ENCODE peak calls at places on chromosome 5, in nine cellular contexts. One of them, this sample, is unnamed.

GRCh38 chr5:157471709-157472108 is 11.7 kb downstream of the NIPAL4 start:
- DNase-seq in uterus: no peak
- DNase-seq in brain microvascular endothelial cell: peak; percentile 19
- DNase-seq in natural killer cell: no peak
- DNase-seq in left ventricle myocardium inferior: no peak
- DNase-seq in stimulated activated CD8-positive, alpha-beta memory T cell treated with anti-CD3 and anti-CD28 coated beads, Interleukin-15, amount 100 ng/mL, for 48 hours: no peak
- DNase-seq in activated CD8-positive, alpha-beta memory T cell treated with anti-CD3 and anti-CD28 coated beads, Interleukin-2, amount 50 U/mL, for 4 hours: no peak
- DNase-seq in body of pancreas: no peak
- DNase-seq in left ventricle myocardium superior: no peak
- DNase-seq in this sample: no peak

GRCh38 chr5:133241179-133241728 is 189.4 kb downstream of the HSPA4 start:
- DNase-seq in uterus: no peak
- DNase-seq in brain microvascular endothelial cell: no peak
- DNase-seq in natural killer cell: no peak
- DNase-seq in left ventricle myocardium inferior: no peak
- DNase-seq in stimulated activated CD8-positive, alpha-beta memory T cell treated with anti-CD3 and anti-CD28 coated beads, Interleukin-15, amount 100 ng/mL, for 48 hours: no peak
- DNase-seq in activated CD8-positive, alpha-beta memory T cell treated with anti-CD3 and anti-CD28 coated beads, Interleukin-2, amount 50 U/mL, for 4 hours: no peak
- DNase-seq in body of pancreas: no peak
- DNase-seq in left ventricle myocardium superior: no peak
- DNase-seq in this sample: no peak

GRCh38 chr5:72187388-72188070 is 80.3 kb downstream of the MAP1B start:
- DNase-seq in uterus: no peak
- DNase-seq in brain microvascular endothelial cell: no peak
- DNase-seq in natural killer cell: no peak
- DNase-seq in left ventricle myocardium inferior: no peak
- DNase-seq in stimulated activated CD8-positive, alpha-beta memory T cell treated with anti-CD3 and anti-CD28 coated beads, Interleukin-15, amount 100 ng/mL, for 48 hours: no peak
- DNase-seq in activated CD8-positive, alpha-beta memory T cell treated with anti-CD3 and anti-CD28 coated beads, Interleukin-2, amount 50 U/mL, for 4 hours: no peak
- DNase-seq in body of pancreas: no peak
- DNase-seq in left ventricle myocardium superior: no peak
- DNase-seq in this sample: no peak

GRCh38 chr5:127550652-127551409 is 33.4 kb downstream of the PRRC1 start:
- DNase-seq in uterus: no peak
- DNase-seq in brain microvascular endothelial cell: no peak
- DNase-seq in natural killer cell: no peak
- DNase-seq in left ventricle myocardium inferior: no peak
- DNase-seq in stimulated activated CD8-positive, alpha-beta memory T cell treated with anti-CD3 and anti-CD28 coated beads, Interleukin-15, amount 100 ng/mL, for 48 hours: no peak
- DNase-seq in activated CD8-positive, alpha-beta memory T cell treated with anti-CD3 and anti-CD28 coated beads, Interleukin-2, amount 50 U/mL, for 4 hours: no peak
- DNase-seq in body of pancreas: no peak
- DNase-seq in left ventricle myocardium superior: no peak
- DNase-seq in this sample: no peak

GRCh38 chr5:171808951-171809350 is 23.3 kb downstream of the SMIM23 start:
- DNase-seq in uterus: no peak
- DNase-seq in brain microvascular endothelial cell: peak; percentile 16
- DNase-seq in natural killer cell: no peak
- DNase-seq in left ventricle myocardium inferior: no peak
- DNase-seq in stimulated activated CD8-positive, alpha-beta memory T cell treated with anti-CD3 and anti-CD28 coated beads, Interleukin-15, amount 100 ng/mL, for 48 hours: no peak
- DNase-seq in activated CD8-positive, alpha-beta memory T cell treated with anti-CD3 and anti-CD28 coated beads, Interleukin-2, amount 50 U/mL, for 4 hours: no peak
- DNase-seq in body of pancreas: no peak
- DNase-seq in left ventricle myocardium superior: no peak
- DNase-seq in this sample: no peak

GRCh38 chr5:124706729-124707361 is 39.6 kb downstream of the ZNF608 start:
- DNase-seq in uterus: peak; percentile 30
- DNase-seq in brain microvascular endothelial cell: no peak
- DNase-seq in natural killer cell: no peak
- DNase-seq in left ventricle myocardium inferior: peak; percentile 54
- DNase-seq in stimulated activated CD8-positive, alpha-beta memory T cell treated with anti-CD3 and anti-CD28 coated beads, Interleukin-15, amount 100 ng/mL, for 48 hours: no peak
- DNase-seq in activated CD8-positive, alpha-beta memory T cell treated with anti-CD3 and anti-CD28 coated beads, Interleukin-2, amount 50 U/mL, for 4 hours: no peak
- DNase-seq in body of pancreas: peak; percentile 90
- DNase-seq in left ventricle myocardium superior: peak; percentile 70
- DNase-seq in this sample: no peak

GRCh38 chr5:50717615-50718014 is 51.2 kb downstream of the PARP8 start:
- DNase-seq in uterus: no peak
- DNase-seq in brain microvascular endothelial cell: no peak
- DNase-seq in natural killer cell: no peak
- DNase-seq in left ventricle myocardium inferior: no peak
- DNase-seq in stimulated activated CD8-positive, alpha-beta memory T cell treated with anti-CD3 and anti-CD28 coated beads, Interleukin-15, amount 100 ng/mL, for 48 hours: no peak
- DNase-seq in activated CD8-positive, alpha-beta memory T cell treated with anti-CD3 and anti-CD28 coated beads, Interleukin-2, amount 50 U/mL, for 4 hours: no peak
- DNase-seq in body of pancreas: no peak
- DNase-seq in left ventricle myocardium superior: no peak
- DNase-seq in this sample: no peak

GRCh38 chr5:149640350-149640999 is 59.2 kb downstream of the ARHGEF37 start:
- DNase-seq in uterus: no peak
- DNase-seq in brain microvascular endothelial cell: no peak
- DNase-seq in natural killer cell: no peak
- DNase-seq in left ventricle myocardium inferior: no peak
- DNase-seq in stimulated activated CD8-positive, alpha-beta memory T cell treated with anti-CD3 and anti-CD28 coated beads, Interleukin-15, amount 100 ng/mL, for 48 hours: no peak
- DNase-seq in activated CD8-positive, alpha-beta memory T cell treated with anti-CD3 and anti-CD28 coated beads, Interleukin-2, amount 50 U/mL, for 4 hours: no peak
- DNase-seq in body of pancreas: no peak
- DNase-seq in left ventricle myocardium superior: no peak
- DNase-seq in this sample: no peak

GRCh38 chr5:10981927-10982326 is 220.9 kb upstream of the DAP start:
- DNase-seq in uterus: no peak
- DNase-seq in brain microvascular endothelial cell: no peak
- DNase-seq in natural killer cell: no peak
- DNase-seq in left ventricle myocardium inferior: no peak
- DNase-seq in stimulated activated CD8-positive, alpha-beta memory T cell treated with anti-CD3 and anti-CD28 coated beads, Interleukin-15, amount 100 ng/mL, for 48 hours: no peak
- DNase-seq in activated CD8-positive, alpha-beta memory T cell treated with anti-CD3 and anti-CD28 coated beads, Interleukin-2, amount 50 U/mL, for 4 hours: no peak
- DNase-seq in body of pancreas: no peak
- DNase-seq in left ventricle myocardium superior: no peak
- DNase-seq in this sample: no peak

GRCh38 chr5:9329125-9329524 is 216.8 kb downstream of the SEMA5A start:
- DNase-seq in uterus: no peak
- DNase-seq in brain microvascular endothelial cell: no peak
- DNase-seq in natural killer cell: no peak
- DNase-seq in left ventricle myocardium inferior: no peak
- DNase-seq in stimulated activated CD8-positive, alpha-beta memory T cell treated with anti-CD3 and anti-CD28 coated beads, Interleukin-15, amount 100 ng/mL, for 48 hours: no peak
- DNase-seq in activated CD8-positive, alpha-beta memory T cell treated with anti-CD3 and anti-CD28 coated beads, Interleukin-2, amount 50 U/mL, for 4 hours: no peak
- DNase-seq in body of pancreas: no peak
- DNase-seq in left ventricle myocardium superior: no peak
- DNase-seq in this sample: no peak

GRCh38 chr5:158895573-158895972 is 204.1 kb downstream of the EBF1 start:
- DNase-seq in uterus: no peak
- DNase-seq in brain microvascular endothelial cell: peak; percentile 14
- DNase-seq in natural killer cell: no peak
- DNase-seq in left ventricle myocardium inferior: no peak
- DNase-seq in stimulated activated CD8-positive, alpha-beta memory T cell treated with anti-CD3 and anti-CD28 coated beads, Interleukin-15, amount 100 ng/mL, for 48 hours: no peak
- DNase-seq in activated CD8-positive, alpha-beta memory T cell treated with anti-CD3 and anti-CD28 coated beads, Interleukin-2, amount 50 U/mL, for 4 hours: no peak
- DNase-seq in body of pancreas: no peak
- DNase-seq in left ventricle myocardium superior: no peak
- DNase-seq in this sample: no peak

GRCh38 chr5:72988769-72989168 is 32.9 kb downstream of the FCHO2 start:
- DNase-seq in uterus: no peak
- DNase-seq in brain microvascular endothelial cell: peak; percentile 68
- DNase-seq in natural killer cell: no peak
- DNase-seq in left ventricle myocardium inferior: no peak
- DNase-seq in stimulated activated CD8-positive, alpha-beta memory T cell treated with anti-CD3 and anti-CD28 coated beads, Interleukin-15, amount 100 ng/mL, for 48 hours: no peak
- DNase-seq in activated CD8-positive, alpha-beta memory T cell treated with anti-CD3 and anti-CD28 coated beads, Interleukin-2, amount 50 U/mL, for 4 hours: no peak
- DNase-seq in body of pancreas: no peak
- DNase-seq in left ventricle myocardium superior: no peak
- DNase-seq in this sample: no peak

GRCh38 chr5:163350083-163350482 is 87.3 kb upstream of the CCNG1 start:
- DNase-seq in uterus: no peak
- DNase-seq in brain microvascular endothelial cell: no peak
- DNase-seq in natural killer cell: no peak
- DNase-seq in left ventricle myocardium inferior: no peak
- DNase-seq in stimulated activated CD8-positive, alpha-beta memory T cell treated with anti-CD3 and anti-CD28 coated beads, Interleukin-15, amount 100 ng/mL, for 48 hours: no peak
- DNase-seq in activated CD8-positive, alpha-beta memory T cell treated with anti-CD3 and anti-CD28 coated beads, Interleukin-2, amount 50 U/mL, for 4 hours: no peak
- DNase-seq in body of pancreas: no peak
- DNase-seq in left ventricle myocardium superior: no peak
- DNase-seq in this sample: no peak

GRCh38 chr5:106862450-106863193 is 808.1 kb downstream of the EFNA5 start:
- DNase-seq in uterus: no peak
- DNase-seq in brain microvascular endothelial cell: peak; percentile 74
- DNase-seq in natural killer cell: no peak
- DNase-seq in left ventricle myocardium inferior: no peak
- DNase-seq in stimulated activated CD8-positive, alpha-beta memory T cell treated with anti-CD3 and anti-CD28 coated beads, Interleukin-15, amount 100 ng/mL, for 48 hours: no peak
- DNase-seq in activated CD8-positive, alpha-beta memory T cell treated with anti-CD3 and anti-CD28 coated beads, Interleukin-2, amount 50 U/mL, for 4 hours: no peak
- DNase-seq in body of pancreas: no peak
- DNase-seq in left ventricle myocardium superior: no peak
- DNase-seq in this sample: no peak

GRCh38 chr5:95773325-95774059 is 42.4 kb downstream of the RHOBTB3 start:
- DNase-seq in uterus: no peak
- DNase-seq in brain microvascular endothelial cell: peak; percentile 71
- DNase-seq in natural killer cell: peak; percentile 36
- DNase-seq in left ventricle myocardium inferior: no peak
- DNase-seq in stimulated activated CD8-positive, alpha-beta memory T cell treated with anti-CD3 and anti-CD28 coated beads, Interleukin-15, amount 100 ng/mL, for 48 hours: no peak
- DNase-seq in activated CD8-positive, alpha-beta memory T cell treated with anti-CD3 and anti-CD28 coated beads, Interleukin-2, amount 50 U/mL, for 4 hours: no peak
- DNase-seq in body of pancreas: no peak
- DNase-seq in left ventricle myocardium superior: no peak
- DNase-seq in this sample: no peak

GRCh38 chr5:157047898-157048297 is 11.0 kb downstream of the HAVCR1 start:
- DNase-seq in uterus: no peak
- DNase-seq in brain microvascular endothelial cell: no peak
- DNase-seq in natural killer cell: no peak
- DNase-seq in left ventricle myocardium inferior: no peak
- DNase-seq in stimulated activated CD8-positive, alpha-beta memory T cell treated with anti-CD3 and anti-CD28 coated beads, Interleukin-15, amount 100 ng/mL, for 48 hours: no peak
- DNase-seq in activated CD8-positive, alpha-beta memory T cell treated with anti-CD3 and anti-CD28 coated beads, Interleukin-2, amount 50 U/mL, for 4 hours: no peak
- DNase-seq in body of pancreas: no peak
- DNase-seq in left ventricle myocardium superior: no peak
- DNase-seq in this sample: no peak

GRCh38 chr5:142245776-142246175 is 79.0 kb downstream of the SPRY4 start:
- DNase-seq in uterus: no peak
- DNase-seq in brain microvascular endothelial cell: no peak
- DNase-seq in natural killer cell: no peak
- DNase-seq in left ventricle myocardium inferior: no peak
- DNase-seq in stimulated activated CD8-positive, alpha-beta memory T cell treated with anti-CD3 and anti-CD28 coated beads, Interleukin-15, amount 100 ng/mL, for 48 hours: no peak
- DNase-seq in activated CD8-positive, alpha-beta memory T cell treated with anti-CD3 and anti-CD28 coated beads, Interleukin-2, amount 50 U/mL, for 4 hours: no peak
- DNase-seq in body of pancreas: no peak
- DNase-seq in left ventricle myocardium superior: no peak
- DNase-seq in this sample: no peak

GRCh38 chr5:168411871-168412270 is 74.4 kb upstream of the RARS1 start:
- DNase-seq in uterus: no peak
- DNase-seq in brain microvascular endothelial cell: no peak
- DNase-seq in natural killer cell: no peak
- DNase-seq in left ventricle myocardium inferior: no peak
- DNase-seq in stimulated activated CD8-positive, alpha-beta memory T cell treated with anti-CD3 and anti-CD28 coated beads, Interleukin-15, amount 100 ng/mL, for 48 hours: no peak
- DNase-seq in activated CD8-positive, alpha-beta memory T cell treated with anti-CD3 and anti-CD28 coated beads, Interleukin-2, amount 50 U/mL, for 4 hours: no peak
- DNase-seq in body of pancreas: no peak
- DNase-seq in left ventricle myocardium superior: no peak
- DNase-seq in this sample: no peak

GRCh38 chr5:176943816-176944215 is 44.7 kb upstream of the HK3 start:
- DNase-seq in uterus: no peak
- DNase-seq in brain microvascular endothelial cell: no peak
- DNase-seq in natural killer cell: no peak
- DNase-seq in left ventricle myocardium inferior: no peak
- DNase-seq in stimulated activated CD8-positive, alpha-beta memory T cell treated with anti-CD3 and anti-CD28 coated beads, Interleukin-15, amount 100 ng/mL, for 48 hours: no peak
- DNase-seq in activated CD8-positive, alpha-beta memory T cell treated with anti-CD3 and anti-CD28 coated beads, Interleukin-2, amount 50 U/mL, for 4 hours: no peak
- DNase-seq in body of pancreas: no peak
- DNase-seq in left ventricle myocardium superior: no peak
- DNase-seq in this sample: no peak

GRCh38 chr5:83844320-83845068 is 123.8 kb upstream of the HAPLN1 start:
- DNase-seq in uterus: no peak
- DNase-seq in brain microvascular endothelial cell: peak; percentile 75
- DNase-seq in natural killer cell: no peak
- DNase-seq in left ventricle myocardium inferior: no peak
- DNase-seq in stimulated activated CD8-positive, alpha-beta memory T cell treated with anti-CD3 and anti-CD28 coated beads, Interleukin-15, amount 100 ng/mL, for 48 hours: no peak
- DNase-seq in activated CD8-positive, alpha-beta memory T cell treated with anti-CD3 and anti-CD28 coated beads, Interleukin-2, amount 50 U/mL, for 4 hours: no peak
- DNase-seq in body of pancreas: no peak
- DNase-seq in left ventricle myocardium superior: peak; percentile 30
- DNase-seq in this sample: no peak

GRCh38 chr5:123116063-123116462 is 27.0 kb downstream of the PRDM6 start:
- DNase-seq in uterus: no peak
- DNase-seq in brain microvascular endothelial cell: no peak
- DNase-seq in natural killer cell: no peak
- DNase-seq in left ventricle myocardium inferior: no peak
- DNase-seq in stimulated activated CD8-positive, alpha-beta memory T cell treated with anti-CD3 and anti-CD28 coated beads, Interleukin-15, amount 100 ng/mL, for 48 hours: no peak
- DNase-seq in activated CD8-positive, alpha-beta memory T cell treated with anti-CD3 and anti-CD28 coated beads, Interleukin-2, amount 50 U/mL, for 4 hours: no peak
- DNase-seq in body of pancreas: no peak
- DNase-seq in left ventricle myocardium superior: no peak
- DNase-seq in this sample: no peak

GRCh38 chr5:31359839-31360238 is 166.4 kb downstream of the CDH6 start:
- DNase-seq in uterus: no peak
- DNase-seq in brain microvascular endothelial cell: no peak
- DNase-seq in natural killer cell: no peak
- DNase-seq in left ventricle myocardium inferior: no peak
- DNase-seq in stimulated activated CD8-positive, alpha-beta memory T cell treated with anti-CD3 and anti-CD28 coated beads, Interleukin-15, amount 100 ng/mL, for 48 hours: no peak
- DNase-seq in activated CD8-positive, alpha-beta memory T cell treated with anti-CD3 and anti-CD28 coated beads, Interleukin-2, amount 50 U/mL, for 4 hours: no peak
- DNase-seq in body of pancreas: no peak
- DNase-seq in left ventricle myocardium superior: no peak
- DNase-seq in this sample: no peak

GRCh38 chr5:77326142-77326541 is 115.7 kb downstream of the PDE8B start:
- DNase-seq in uterus: no peak
- DNase-seq in brain microvascular endothelial cell: no peak
- DNase-seq in natural killer cell: no peak
- DNase-seq in left ventricle myocardium inferior: no peak
- DNase-seq in stimulated activated CD8-positive, alpha-beta memory T cell treated with anti-CD3 and anti-CD28 coated beads, Interleukin-15, amount 100 ng/mL, for 48 hours: no peak
- DNase-seq in activated CD8-positive, alpha-beta memory T cell treated with anti-CD3 and anti-CD28 coated beads, Interleukin-2, amount 50 U/mL, for 4 hours: no peak
- DNase-seq in body of pancreas: no peak
- DNase-seq in left ventricle myocardium superior: no peak
- DNase-seq in this sample: no peak

GRCh38 chr5:67992919-67993318 is 222.6 kb upstream of the PIK3R1 start:
- DNase-seq in uterus: peak; percentile 29
- DNase-seq in brain microvascular endothelial cell: no peak
- DNase-seq in natural killer cell: no peak
- DNase-seq in left ventricle myocardium inferior: no peak
- DNase-seq in stimulated activated CD8-positive, alpha-beta memory T cell treated with anti-CD3 and anti-CD28 coated beads, Interleukin-15, amount 100 ng/mL, for 48 hours: no peak
- DNase-seq in activated CD8-positive, alpha-beta memory T cell treated with anti-CD3 and anti-CD28 coated beads, Interleukin-2, amount 50 U/mL, for 4 hours: no peak
- DNase-seq in body of pancreas: no peak
- DNase-seq in left ventricle myocardium superior: no peak
- DNase-seq in this sample: no peak

GRCh38 chr5:73306741-73307275 is 133.8 kb downstream of the TMEM174 start:
- DNase-seq in uterus: no peak
- DNase-seq in brain microvascular endothelial cell: no peak
- DNase-seq in natural killer cell: no peak
- DNase-seq in left ventricle myocardium inferior: no peak
- DNase-seq in stimulated activated CD8-positive, alpha-beta memory T cell treated with anti-CD3 and anti-CD28 coated beads, Interleukin-15, amount 100 ng/mL, for 48 hours: no peak
- DNase-seq in activated CD8-positive, alpha-beta memory T cell treated with anti-CD3 and anti-CD28 coated beads, Interleukin-2, amount 50 U/mL, for 4 hours: no peak
- DNase-seq in body of pancreas: no peak
- DNase-seq in left ventricle myocardium superior: no peak
- DNase-seq in this sample: no peak

GRCh38 chr5:32332971-32333370 is 20.2 kb upstream of the MTMR12 start:
- DNase-seq in uterus: no peak
- DNase-seq in brain microvascular endothelial cell: no peak
- DNase-seq in natural killer cell: no peak
- DNase-seq in left ventricle myocardium inferior: no peak
- DNase-seq in stimulated activated CD8-positive, alpha-beta memory T cell treated with anti-CD3 and anti-CD28 coated beads, Interleukin-15, amount 100 ng/mL, for 48 hours: no peak
- DNase-seq in activated CD8-positive, alpha-beta memory T cell treated with anti-CD3 and anti-CD28 coated beads, Interleukin-2, amount 50 U/mL, for 4 hours: no peak
- DNase-seq in body of pancreas: no peak
- DNase-seq in left ventricle myocardium superior: no peak
- DNase-seq in this sample: no peak

GRCh38 chr5:180360078-180360957 is 7.2 kb upstream of the GFPT2 start:
- DNase-seq in uterus: no peak
- DNase-seq in brain microvascular endothelial cell: no peak
- DNase-seq in natural killer cell: no peak
- DNase-seq in left ventricle myocardium inferior: no peak
- DNase-seq in stimulated activated CD8-positive, alpha-beta memory T cell treated with anti-CD3 and anti-CD28 coated beads, Interleukin-15, amount 100 ng/mL, for 48 hours: no peak
- DNase-seq in activated CD8-positive, alpha-beta memory T cell treated with anti-CD3 and anti-CD28 coated beads, Interleukin-2, amount 50 U/mL, for 4 hours: no peak
- DNase-seq in body of pancreas: no peak
- DNase-seq in left ventricle myocardium superior: no peak
- DNase-seq in this sample: no peak

GRCh38 chr5:150350524-150351344 is 6.8 kb upstream of the TCOF1 start:
- DNase-seq in uterus: peak; percentile 61
- DNase-seq in brain microvascular endothelial cell: peak; percentile 61
- DNase-seq in natural killer cell: no peak
- DNase-seq in left ventricle myocardium inferior: peak; percentile 63
- DNase-seq in stimulated activated CD8-positive, alpha-beta memory T cell treated with anti-CD3 and anti-CD28 coated beads, Interleukin-15, amount 100 ng/mL, for 48 hours: peak; percentile 18
- DNase-seq in activated CD8-positive, alpha-beta memory T cell treated with anti-CD3 and anti-CD28 coated beads, Interleukin-2, amount 50 U/mL, for 4 hours: no peak
- DNase-seq in body of pancreas: peak; percentile 73
- DNase-seq in left ventricle myocardium superior: peak; percentile 71
- DNase-seq in this sample: peak; percentile 83

GRCh38 chr5:2906302-2907090 is 155.0 kb upstream of the IRX2 start:
- DNase-seq in uterus: no peak
- DNase-seq in brain microvascular endothelial cell: no peak
- DNase-seq in natural killer cell: no peak
- DNase-seq in left ventricle myocardium inferior: no peak
- DNase-seq in stimulated activated CD8-positive, alpha-beta memory T cell treated with anti-CD3 and anti-CD28 coated beads, Interleukin-15, amount 100 ng/mL, for 48 hours: no peak
- DNase-seq in activated CD8-positive, alpha-beta memory T cell treated with anti-CD3 and anti-CD28 coated beads, Interleukin-2, amount 50 U/mL, for 4 hours: no peak
- DNase-seq in body of pancreas: no peak
- DNase-seq in left ventricle myocardium superior: no peak
- DNase-seq in this sample: no peak

GRCh38 chr5:73967347-73967746 is 341.4 kb downstream of the ARHGEF28 start:
- DNase-seq in uterus: no peak
- DNase-seq in brain microvascular endothelial cell: no peak
- DNase-seq in natural killer cell: no peak
- DNase-seq in left ventricle myocardium inferior: no peak
- DNase-seq in stimulated activated CD8-positive, alpha-beta memory T cell treated with anti-CD3 and anti-CD28 coated beads, Interleukin-15, amount 100 ng/mL, for 48 hours: no peak
- DNase-seq in activated CD8-positive, alpha-beta memory T cell treated with anti-CD3 and anti-CD28 coated beads, Interleukin-2, amount 50 U/mL, for 4 hours: no peak
- DNase-seq in body of pancreas: no peak
- DNase-seq in left ventricle myocardium superior: no peak
- DNase-seq in this sample: no peak

GRCh38 chr5:135398160-135398854 is 724 bp downstream of the MACROH2A1 start:
- DNase-seq in uterus: no peak
- DNase-seq in brain microvascular endothelial cell: no peak
- DNase-seq in natural killer cell: peak; percentile 33
- DNase-seq in left ventricle myocardium inferior: no peak
- DNase-seq in stimulated activated CD8-positive, alpha-beta memory T cell treated with anti-CD3 and anti-CD28 coated beads, Interleukin-15, amount 100 ng/mL, for 48 hours: peak; percentile 24
- DNase-seq in activated CD8-positive, alpha-beta memory T cell treated with anti-CD3 and anti-CD28 coated beads, Interleukin-2, amount 50 U/mL, for 4 hours: peak; percentile 31
- DNase-seq in body of pancreas: peak; percentile 50
- DNase-seq in left ventricle myocardium superior: peak; percentile 57
- DNase-seq in this sample: peak; percentile 78